ENCODE peak calls at places on chromosome 7, in eight cellular contexts. One of them, this sample, is unnamed.

GRCh38 chr7:40922316-40922670 is 780.6 kb downstream of the INHBA start:
- DNase-seq in astrocyte of the hippocampus: peak; percentile 61
- DNase-seq in NCI-H510A: no peak
- DNase-seq in posterior vena cava: no peak
- DNase-seq in CD4-positive, CD25-positive, alpha-beta regulatory T cell: no peak
- DNase-seq in WERI-Rb-1: no peak
- DNase-seq in iPS DF 19.7: no peak
- DNase-seq in mucosa of descending colon: no peak
- DNase-seq in this sample: no peak

GRCh38 chr7:122136639-122137253 is 7.3 kb downstream of the AASS start:
- DNase-seq in astrocyte of the hippocampus: peak; percentile 28
- DNase-seq in NCI-H510A: no peak
- DNase-seq in posterior vena cava: no peak
- DNase-seq in CD4-positive, CD25-positive, alpha-beta regulatory T cell: no peak
- DNase-seq in WERI-Rb-1: no peak
- DNase-seq in iPS DF 19.7: no peak
- DNase-seq in mucosa of descending colon: no peak
- DNase-seq in this sample: no peak

GRCh38 chr7:48426966-48427555 is 255.8 kb downstream of the ABCA13 start:
- DNase-seq in astrocyte of the hippocampus: peak; percentile 58
- DNase-seq in NCI-H510A: no peak
- DNase-seq in posterior vena cava: no peak
- DNase-seq in CD4-positive, CD25-positive, alpha-beta regulatory T cell: no peak
- DNase-seq in WERI-Rb-1: no peak
- DNase-seq in iPS DF 19.7: no peak
- DNase-seq in mucosa of descending colon: no peak
- DNase-seq in this sample: peak; percentile 71

GRCh38 chr7:151125835-151126481 is 39.7 kb downstream of the AGAP3 start:
- DNase-seq in astrocyte of the hippocampus: peak; percentile 47
- DNase-seq in NCI-H510A: no peak
- DNase-seq in posterior vena cava: no peak
- DNase-seq in CD4-positive, CD25-positive, alpha-beta regulatory T cell: no peak
- DNase-seq in WERI-Rb-1: no peak
- DNase-seq in iPS DF 19.7: no peak
- DNase-seq in mucosa of descending colon: peak; percentile 79
- DNase-seq in this sample: no peak

GRCh38 chr7:40474790-40475680 is 340.2 kb downstream of the SUGCT start:
- DNase-seq in astrocyte of the hippocampus: no peak
- DNase-seq in NCI-H510A: no peak
- DNase-seq in posterior vena cava: no peak
- DNase-seq in CD4-positive, CD25-positive, alpha-beta regulatory T cell: no peak
- DNase-seq in WERI-Rb-1: no peak
- DNase-seq in iPS DF 19.7: no peak
- DNase-seq in mucosa of descending colon: no peak
- DNase-seq in this sample: no peak

GRCh38 chr7:113521468-113521867 is 397.3 kb downstream of the PPP1R3A start:
- DNase-seq in astrocyte of the hippocampus: no peak
- DNase-seq in NCI-H510A: no peak
- DNase-seq in posterior vena cava: no peak
- DNase-seq in CD4-positive, CD25-positive, alpha-beta regulatory T cell: no peak
- DNase-seq in WERI-Rb-1: no peak
- DNase-seq in iPS DF 19.7: no peak
- DNase-seq in mucosa of descending colon: no peak
- DNase-seq in this sample: no peak

GRCh38 chr7:82805527-82805960 is 357.1 kb downstream of the PCLO start:
- DNase-seq in astrocyte of the hippocampus: peak; percentile 77
- DNase-seq in NCI-H510A: no peak
- DNase-seq in posterior vena cava: no peak
- DNase-seq in CD4-positive, CD25-positive, alpha-beta regulatory T cell: no peak
- DNase-seq in WERI-Rb-1: no peak
- DNase-seq in iPS DF 19.7: peak; percentile 40
- DNase-seq in mucosa of descending colon: no peak
- DNase-seq in this sample: no peak

GRCh38 chr7:68629-69028 is 123.7 kb upstream of the FAM20C start:
- DNase-seq in astrocyte of the hippocampus: peak; percentile 26
- DNase-seq in NCI-H510A: no peak
- DNase-seq in posterior vena cava: peak; percentile 79
- DNase-seq in CD4-positive, CD25-positive, alpha-beta regulatory T cell: no peak
- DNase-seq in WERI-Rb-1: no peak
- DNase-seq in iPS DF 19.7: no peak
- DNase-seq in mucosa of descending colon: no peak
- DNase-seq in this sample: no peak

GRCh38 chr7:79789584-79790345 is 336.3 kb upstream of the MAGI2 start:
- DNase-seq in astrocyte of the hippocampus: peak; percentile 82
- DNase-seq in NCI-H510A: no peak
- DNase-seq in posterior vena cava: no peak
- DNase-seq in CD4-positive, CD25-positive, alpha-beta regulatory T cell: no peak
- DNase-seq in WERI-Rb-1: no peak
- DNase-seq in iPS DF 19.7: no peak
- DNase-seq in mucosa of descending colon: no peak
- DNase-seq in this sample: no peak

GRCh38 chr7:76260171-76260703 is 42.2 kb upstream of the HSPB1 start:
- DNase-seq in astrocyte of the hippocampus: peak; percentile 46
- DNase-seq in NCI-H510A: no peak
- DNase-seq in posterior vena cava: no peak
- DNase-seq in CD4-positive, CD25-positive, alpha-beta regulatory T cell: peak; percentile 56
- DNase-seq in WERI-Rb-1: peak; percentile 61
- DNase-seq in iPS DF 19.7: no peak
- DNase-seq in mucosa of descending colon: no peak
- DNase-seq in this sample: peak; percentile 73

GRCh38 chr7:114519215-114519614 is 104.6 kb downstream of the FOXP2 start:
- DNase-seq in astrocyte of the hippocampus: peak; percentile 2
- DNase-seq in NCI-H510A: no peak
- DNase-seq in posterior vena cava: no peak
- DNase-seq in CD4-positive, CD25-positive, alpha-beta regulatory T cell: no peak
- DNase-seq in WERI-Rb-1: no peak
- DNase-seq in iPS DF 19.7: no peak
- DNase-seq in mucosa of descending colon: no peak
- DNase-seq in this sample: no peak

GRCh38 chr7:121102619-121103018 is 114.1 kb downstream of the CPED1 start:
- DNase-seq in astrocyte of the hippocampus: no peak
- DNase-seq in NCI-H510A: peak; percentile 31
- DNase-seq in posterior vena cava: no peak
- DNase-seq in CD4-positive, CD25-positive, alpha-beta regulatory T cell: no peak
- DNase-seq in WERI-Rb-1: no peak
- DNase-seq in iPS DF 19.7: no peak
- DNase-seq in mucosa of descending colon: no peak
- DNase-seq in this sample: no peak

GRCh38 chr7:74070619-74070920 is 13.0 kb upstream of the LIMK1 start:
- DNase-seq in astrocyte of the hippocampus: no peak
- DNase-seq in NCI-H510A: no peak
- DNase-seq in posterior vena cava: peak; percentile 82
- DNase-seq in CD4-positive, CD25-positive, alpha-beta regulatory T cell: no peak
- DNase-seq in WERI-Rb-1: no peak
- DNase-seq in iPS DF 19.7: no peak
- DNase-seq in mucosa of descending colon: peak; percentile 32
- DNase-seq in this sample: no peak

GRCh38 chr7:101170617-101171441 is 5.5 kb upstream of the VGF start:
- DNase-seq in astrocyte of the hippocampus: no peak
- DNase-seq in NCI-H510A: no peak
- DNase-seq in posterior vena cava: no peak
- DNase-seq in CD4-positive, CD25-positive, alpha-beta regulatory T cell: no peak
- DNase-seq in WERI-Rb-1: no peak
- DNase-seq in iPS DF 19.7: no peak
- DNase-seq in mucosa of descending colon: no peak
- DNase-seq in this sample: no peak

GRCh38 chr7:148575640-148576411 is 14.7 kb upstream of the C7orf33 start:
- DNase-seq in astrocyte of the hippocampus: peak; percentile 84
- DNase-seq in NCI-H510A: no peak
- DNase-seq in posterior vena cava: peak; percentile 87
- DNase-seq in CD4-positive, CD25-positive, alpha-beta regulatory T cell: peak; percentile 46
- DNase-seq in WERI-Rb-1: peak; percentile 73
- DNase-seq in iPS DF 19.7: no peak
- DNase-seq in mucosa of descending colon: peak; percentile 55
- DNase-seq in this sample: peak; percentile 90

GRCh38 chr7:28316489-28316888 is 95.8 kb upstream of the CREB5 start:
- DNase-seq in astrocyte of the hippocampus: peak; percentile 48
- DNase-seq in NCI-H510A: no peak
- DNase-seq in posterior vena cava: no peak
- DNase-seq in CD4-positive, CD25-positive, alpha-beta regulatory T cell: no peak
- DNase-seq in WERI-Rb-1: no peak
- DNase-seq in iPS DF 19.7: no peak
- DNase-seq in mucosa of descending colon: no peak
- DNase-seq in this sample: no peak

GRCh38 chr7:11130601-11131000 is 156.9 kb downstream of the PHF14 start:
- DNase-seq in astrocyte of the hippocampus: no peak
- DNase-seq in NCI-H510A: no peak
- DNase-seq in posterior vena cava: no peak
- DNase-seq in CD4-positive, CD25-positive, alpha-beta regulatory T cell: no peak
- DNase-seq in WERI-Rb-1: no peak
- DNase-seq in iPS DF 19.7: no peak
- DNase-seq in mucosa of descending colon: no peak
- DNase-seq in this sample: no peak

GRCh38 chr7:88357295-88357694 is 50.6 kb upstream of the STEAP4 start:
- DNase-seq in astrocyte of the hippocampus: no peak
- DNase-seq in NCI-H510A: no peak
- DNase-seq in posterior vena cava: no peak
- DNase-seq in CD4-positive, CD25-positive, alpha-beta regulatory T cell: no peak
- DNase-seq in WERI-Rb-1: no peak
- DNase-seq in iPS DF 19.7: no peak
- DNase-seq in mucosa of descending colon: no peak
- DNase-seq in this sample: no peak

GRCh38 chr7:130148561-130148960 is 56.6 kb downstream of the TMEM209 start:
- DNase-seq in astrocyte of the hippocampus: no peak
- DNase-seq in NCI-H510A: no peak
- DNase-seq in posterior vena cava: no peak
- DNase-seq in CD4-positive, CD25-positive, alpha-beta regulatory T cell: no peak
- DNase-seq in WERI-Rb-1: no peak
- DNase-seq in iPS DF 19.7: no peak
- DNase-seq in mucosa of descending colon: no peak
- DNase-seq in this sample: no peak

GRCh38 chr7:901041-901387 is 24.7 kb downstream of the GET4 start:
- DNase-seq in astrocyte of the hippocampus: no peak
- DNase-seq in NCI-H510A: no peak
- DNase-seq in posterior vena cava: no peak
- DNase-seq in CD4-positive, CD25-positive, alpha-beta regulatory T cell: no peak
- DNase-seq in WERI-Rb-1: no peak
- DNase-seq in iPS DF 19.7: no peak
- DNase-seq in mucosa of descending colon: no peak
- DNase-seq in this sample: no peak

GRCh38 chr7:44801890-44802289 is 5.4 kb downstream of the PPIA start:
- DNase-seq in astrocyte of the hippocampus: no peak
- DNase-seq in NCI-H510A: no peak
- DNase-seq in posterior vena cava: no peak
- DNase-seq in CD4-positive, CD25-positive, alpha-beta regulatory T cell: no peak
- DNase-seq in WERI-Rb-1: no peak
- DNase-seq in iPS DF 19.7: no peak
- DNase-seq in mucosa of descending colon: no peak
- DNase-seq in this sample: no peak